ENCODE peak calls at places on chromosome 4, in four cellular contexts. B is mammary epithelial cell, Y is GM13976, Q is BE2C. J is an unnamed sample.

GRCh38 chr4:20995591-20995990 is 295.3 kb downstream of the PACRGL start:
- DNase-seq in Y (no peak), Q (no peak), B (no peak), J (no peak)

GRCh38 chr4:158915683-158916241 is 146.9 kb downstream of the FNIP2 start:
- DNase-seq in B (no peak), Y (no peak), Q (no peak), J (no peak)

GRCh38 chr4:81352476-81352875 is 119.2 kb downstream of the RASGEF1B start:
- DNase-seq in Q (no peak), Y (no peak), B (peak; percentile 9), J (no peak)

GRCh38 chr4:97987019-97987648 is 156.1 kb downstream of the STPG2 start:
- DNase-seq in Q (no peak), Y (peak; percentile 20), B (peak; percentile 26), J (no peak)

GRCh38 chr4:188262464-188262863 is 123.2 kb downstream of the TRIML1 start:
- DNase-seq in Y (no peak), Q (no peak), B (peak; percentile 11), J (no peak)

GRCh38 chr4:39044947-39045734 is 12.9 kb upstream of the TMEM156 start:
- DNase-seq in Y (peak; percentile 60), B (peak; percentile 18), Q (peak; percentile 44), J (no peak)

GRCh38 chr4:176043838-176044588 is 21.6 kb upstream of the WDR17 start:
- DNase-seq in Y (no peak), B (no peak), Q (no peak), J (no peak)

GRCh38 chr4:19214591-19214990 is 1037.1 kb upstream of the SLIT2 start:
- DNase-seq in Y (no peak), B (no peak), Q (no peak), J (no peak)

GRCh38 chr4:126451237-126451885 is 1136.6 kb downstream of the FAT4 start:
- DNase-seq in Y (no peak), Q (no peak), B (no peak), J (no peak)

GRCh38 chr4:136796953-136797352 is 735.3 kb downstream of the PCDH18 start:
- DNase-seq in B (no peak), Y (no peak), Q (no peak), J (no peak)

GRCh38 chr4:26048962-26049361 is 134.9 kb downstream of the SMIM20 start:
- DNase-seq in Q (no peak), Y (no peak), B (no peak), J (no peak)

GRCh38 chr4:76892001-76892400 is 5.9 kb downstream of the SOWAHB start:
- DNase-seq in Y (no peak), B (no peak), Q (no peak), J (no peak)

GRCh38 chr4:109472343-109472761 is 38.7 kb downstream of the SEC24B start:
- DNase-seq in B (peak; percentile 91), Y (no peak), Q (no peak), J (no peak)

GRCh38 chr4:137125011-137125410 is 407.3 kb downstream of the PCDH18 start:
- DNase-seq in Q (peak; percentile 13), Y (no peak), B (peak; percentile 12), J (no peak)

GRCh38 chr4:57231781-57232180 is 121.6 kb upstream of the IGFBP7 start:
- DNase-seq in Q (no peak), Y (no peak), B (peak; percentile 50), J (no peak)

GRCh38 chr4:183637461-183637860 is 21.5 kb downstream of the RWDD4 start:
- DNase-seq in Y (no peak), B (peak; percentile 39), Q (no peak), J (no peak)

GRCh38 chr4:52824603-52825310 is 37.4 kb upstream of the RASL11B start:
- DNase-seq in B (no peak), Y (no peak), Q (no peak), J (no peak)

GRCh38 chr4:158710814-158711213 is 12.4 kb downstream of the PPID start:
- DNase-seq in B (no peak), Q (no peak), Y (no peak), J (no peak)

GRCh38 chr4:98780111-98780549 is 121.7 kb upstream of the TSPAN5 start:
- DNase-seq in Q (no peak), Y (no peak), B (no peak), J (no peak)

GRCh38 chr4:154560824-154561231 is 2.0 kb upstream of the FGB start:
- DNase-seq in Y (no peak), Q (no peak), B (peak; percentile 79), J (no peak)

GRCh38 chr4:108861339-108861738 is 98.5 kb upstream of the ETNPPL start:
- DNase-seq in Q (no peak), Y (no peak), B (peak; percentile 8), J (no peak)

GRCh38 chr4:158657291-158657690 is 14.4 kb downstream of the C4orf46 start:
- DNase-seq in Y (no peak), B (no peak), Q (no peak), J (no peak)

GRCh38 chr4:54659213-54660144 is 1.7 kb downstream of the KIT start:
- DNase-seq in Y (peak; percentile 22), Q (no peak), B (no peak), J (no peak)

DNA sequence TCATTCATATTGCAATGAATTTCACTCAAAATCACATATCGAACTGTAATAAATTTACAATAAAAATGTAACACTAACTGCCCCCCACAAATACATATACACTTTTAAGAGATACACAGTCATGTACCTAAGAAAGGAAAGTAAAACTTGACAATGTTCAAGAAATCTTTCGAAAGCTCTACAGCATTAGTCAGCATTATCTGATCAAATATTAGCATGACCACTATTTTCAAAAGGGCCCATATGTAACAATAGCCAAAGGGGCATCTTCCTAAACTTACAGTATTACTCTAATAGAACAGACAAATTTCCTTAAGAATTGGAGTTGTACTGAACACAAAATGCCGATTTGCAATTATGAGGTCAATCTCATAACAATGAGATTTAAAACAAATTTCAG is 51.8 kb downstream of the STX18 start:
- DNase-seq in Q (no peak), Y (no peak), B (no peak), J (no peak)
- TF ChIP-seq CTCF in Q (no peak), Y (no peak), B (no peak), J (no peak)

GRCh38 chr4:62709618-62710252 is 1509.6 kb downstream of the ADGRL3 start:
- DNase-seq in Q (no peak), B (peak; percentile 3), Y (peak; percentile 20), J (peak; percentile 5)
- TF ChIP-seq CTCF in Q (peak; percentile 65), B (peak; percentile 54), Y (peak; percentile 24), J (peak; percentile 26)

GRCh38 chr4:144645621-144646522 is at the start of gene HHIP:
- DNase-seq in Y (peak; percentile 46), Q (peak; percentile 28), B (peak; percentile 16), J (peak; percentile 31)

GRCh38 chr4:144645102-144645469 is 870 bp upstream of the HHIP start:
- DNase-seq in Q (no peak), B (no peak), Y (no peak), J (no peak)

GRCh38 chr4:144648042-144648441 is 2.1 kb downstream of the HHIP start:
- DNase-seq in B (no peak), Q (no peak), Y (no peak), J (no peak)

GRCh38 chr4:144647095-144647959 is 1.4 kb downstream of the HHIP start:
- DNase-seq in Q (no peak), Y (peak; percentile 16), B (no peak), J (no peak)

DNA sequence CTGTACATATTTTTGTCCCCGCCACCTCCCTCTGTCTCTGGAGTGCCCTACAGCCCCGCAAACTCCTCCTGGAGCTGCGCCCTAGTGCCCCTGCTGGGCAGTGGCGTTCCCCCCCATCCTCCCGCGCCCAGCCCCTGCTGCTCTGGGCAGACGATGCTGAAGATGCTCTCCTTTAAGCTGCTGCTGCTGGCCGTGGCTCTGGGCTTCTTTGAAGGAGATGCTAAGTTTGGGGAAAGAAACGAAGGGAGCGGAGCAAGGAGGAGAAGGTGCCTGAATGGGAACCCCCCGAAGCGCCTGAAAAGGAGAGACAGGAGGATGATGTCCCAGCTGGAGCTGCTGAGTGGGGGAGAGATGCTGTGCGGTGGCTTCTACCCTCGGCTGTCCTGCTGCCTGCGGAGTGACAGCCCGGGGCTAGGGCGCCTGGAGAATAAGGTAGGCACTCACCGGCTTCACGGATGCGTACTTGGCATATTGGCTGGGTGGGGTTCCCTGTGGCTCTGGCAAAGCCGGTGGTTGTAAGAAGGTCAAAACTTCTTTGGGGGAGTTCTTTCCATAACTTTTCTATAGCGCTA is 653 bp downstream of the HHIP start:
- DNase-seq in B (peak; percentile 30), Y (peak; percentile 22), Q (peak; percentile 48), J (no peak)
- TF ChIP-seq CTCF in B (peak; percentile 23), Y (no peak), Q (peak; percentile 22), J (no peak)

GRCh38 chr4:147056951-147057630 is 111.4 kb upstream of the TTC29 start:
- DNase-seq in Y (no peak), Q (no peak), B (no peak), J (no peak)

GRCh38 chr4:147059064-147059731 is 113.5 kb upstream of the TTC29 start:
- DNase-seq in B (no peak), Y (no peak), Q (no peak), J (no peak)

GRCh38 chr4:147060171-147060931 is 114.7 kb upstream of the TTC29 start:
- DNase-seq in Y (no peak), B (peak; percentile 1), Q (no peak), J (no peak)

GRCh38 chr4:147054241-147054902 is 108.7 kb upstream of the TTC29 start:
- DNase-seq in Y (no peak), Q (peak; percentile 51), B (no peak), J (no peak)

DNA sequence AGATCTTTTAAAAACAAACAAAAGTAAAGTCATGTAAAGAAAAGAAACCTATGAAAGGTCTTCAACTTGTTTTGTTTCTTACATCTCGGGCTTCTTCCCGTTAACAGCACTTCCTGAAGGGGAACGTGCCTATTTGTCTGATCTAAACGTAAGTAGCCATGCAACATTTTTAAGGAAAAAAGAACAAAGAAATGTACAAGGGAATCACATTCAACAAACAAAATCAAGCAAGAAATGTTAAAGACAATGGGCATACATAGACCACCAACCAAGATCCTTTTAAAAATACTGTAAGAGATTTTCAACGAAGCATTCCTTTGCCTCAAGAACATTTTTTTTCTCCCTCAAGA is 111.9 kb upstream of the TTC29 start:
- DNase-seq in Y (no peak), Q (no peak), B (peak; percentile 20), J (no peak)
- TF ChIP-seq CTCF in Y (no peak), Q (no peak), B (no peak), J (no peak)

J was measured in HL-60.